ENCODE peak calls at places on chromosomes 5 and 9, in four cellular contexts. H is GM23248, Y is heart right ventricle, Q is left lung. A is an unnamed sample.

GRCh38 chr9:101375546-101375945 is 9.3 kb downstream of the BAAT start:
- DNase-seq in Q (no peak), Y (no peak), H (no peak), A (no peak)

GRCh38 chr5:11130111-11130510 is 369.1 kb upstream of the DAP start:
- DNase-seq in Y (no peak), Q (no peak), H (no peak), A (no peak)

GRCh38 chr9:72586388-72587160 is 65.2 kb downstream of the TMC1 start:
- DNase-seq in Y (no peak), Q (peak; percentile 50), H (peak; percentile 88), A (peak; percentile 24)

GRCh38 chr5:172102913-172103629 is 85.0 kb downstream of the STK10 start:
- DNase-seq in Q (peak; percentile 72), H (peak; percentile 99), Y (peak; percentile 50), A (no peak)

GRCh38 chr5:144880513-144880912 is 709.8 kb downstream of the KCTD16 start:
- DNase-seq in H (no peak), Q (no peak), Y (no peak), A (no peak)

GRCh38 chr5:137995747-137996123 is 37.1 kb downstream of the FAM13B start:
- DNase-seq in H (no peak), Q (no peak), Y (no peak), A (no peak)

GRCh38 chr5:96023518-96023917 is 61.9 kb upstream of the ELL2 start:
- DNase-seq in Q (no peak), H (peak; percentile 78), Y (no peak), A (no peak)

GRCh38 chr9:89919171-89919681 is 314.4 kb downstream of the GADD45G start:
- DNase-seq in Q (no peak), Y (peak; percentile 56), H (no peak), A (peak; percentile 4)

GRCh38 chr9:76756273-76756650 is 8.0 kb upstream of the PCA3 start:
- DNase-seq in Y (no peak), Q (no peak), H (peak; percentile 68), A (no peak)

GRCh38 chr5:134113908-134114875 is at the start of gene TCF7:
- DNase-seq in Q (peak; percentile 76), H (peak; percentile 96), Y (peak; percentile 56), A (peak; percentile 74)

GRCh38 chr5:143434261-143435206 is 31.0 kb upstream of the NR3C1 start:
- DNase-seq in H (no peak), Y (no peak), Q (no peak), A (peak; percentile 28)

GRCh38 chr9:121556580-121556979 is 56.9 kb upstream of the GGTA1 start:
- DNase-seq in H (peak; percentile 96), Y (peak; percentile 53), Q (peak; percentile 61), A (no peak)
- H3K27ac ChIP-seq in H (no peak overlapping the region), Y (peak overlapping the region; percentile 90), Q (no peak overlapping the region), A (no peak overlapping the region)

DNA sequence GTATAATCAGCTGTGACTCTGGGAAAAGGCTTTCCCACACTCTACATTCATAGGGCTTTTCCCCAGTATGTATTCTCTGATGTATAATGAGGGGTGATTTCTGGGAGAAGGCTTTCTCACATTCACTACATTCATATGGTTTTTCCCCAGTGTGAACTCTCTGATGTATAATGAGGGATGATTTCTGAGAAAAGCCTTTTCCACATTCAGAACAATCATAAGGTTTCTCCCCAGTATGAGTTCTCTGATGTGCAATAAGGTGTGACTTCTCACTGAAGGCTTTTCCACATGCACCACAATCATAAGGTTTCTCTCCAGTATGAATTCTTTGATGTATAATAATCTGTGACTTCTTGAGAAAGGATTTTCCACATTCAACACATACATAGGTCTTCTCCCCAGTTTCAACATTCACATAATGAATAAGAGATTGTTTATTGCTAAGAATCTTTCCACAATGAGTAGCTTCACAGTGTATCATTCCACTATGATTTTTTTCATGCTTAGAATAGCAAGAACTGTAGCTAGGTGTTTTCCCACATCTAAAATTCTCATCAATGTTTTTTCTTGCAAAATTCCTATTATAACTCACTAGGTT is 26.7 kb upstream of the ZNF300 start:
- DNase-seq in H (no peak), Q (no peak), Y (no peak), A (no peak)
- H3K9me3 ChIP-seq in H (peaks cover 23% of the 10 kb centered on the region), Q (peaks cover 96% of the 10 kb centered on the region), Y (peaks cover 17% of the 10 kb centered on the region), A (peaks cover 35% of the 10 kb centered on the region)

DNA sequence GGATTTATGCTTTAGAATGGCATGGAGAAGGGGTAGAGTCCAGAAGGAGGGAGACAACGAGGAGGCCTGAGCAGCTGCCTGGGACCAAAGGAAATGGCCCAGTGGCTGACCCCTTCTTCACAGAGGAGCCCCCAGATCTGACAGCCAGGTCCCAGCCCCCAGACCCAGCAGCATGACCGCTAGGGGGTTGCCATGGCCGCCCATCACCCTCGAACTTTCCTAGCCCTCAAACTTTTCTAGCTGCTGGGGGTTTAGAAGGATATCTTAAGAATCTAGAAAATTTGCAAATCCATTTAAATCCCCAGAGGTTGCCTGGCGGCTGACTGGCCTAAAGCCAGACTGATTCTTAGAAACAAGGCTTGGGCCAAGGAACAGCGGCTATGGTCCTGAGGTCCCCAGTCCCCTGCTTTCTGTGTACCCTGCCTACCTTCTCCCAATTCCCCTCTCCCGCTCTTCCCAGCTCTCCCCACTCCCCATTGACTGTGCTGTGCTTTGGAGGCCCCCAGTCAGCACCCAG is 969 bp downstream of the PDGFRB start:
- DNase-seq in Q (no peak), H (peak; percentile 50), Y (no peak), A (no peak)
- H3K4me3 ChIP-seq in Q (peak overlapping the region; percentile 31), H (peak overlapping the region; percentile 96), Y (peak overlapping the region; percentile 36), A (no peak overlapping the region)

GRCh38 chr5:141051526-141051876 is 327 bp downstream of the PCDHB1 start:
- DNase-seq in Y (no peak), Q (no peak), H (no peak), A (no peak)

GRCh38 chr5:141050622-141051525 is at the start of gene PCDHB1:
- DNase-seq in Q (no peak), Y (no peak), H (no peak), A (no peak)
- H3K27ac ChIP-seq in Q (no peak within 1 kb of the TSS), Y (no peak within 1 kb of the TSS), H (no peak within 1 kb of the TSS), A (no peak within 1 kb of the TSS)

GRCh38 chr9:34370335-34370969 is 6.2 kb downstream of the MYORG start:
- DNase-seq in Y (no peak), Q (no peak), H (no peak), A (no peak)
- H3K9me3 ChIP-seq in Y (no peaks in the 10 kb centered on the region), Q (no peaks in the 10 kb centered on the region), H (no peaks in the 10 kb centered on the region), A (no peaks in the 10 kb centered on the region)

GRCh38 chr5:177361418-177362101 is 3.8 kb downstream of the RGS14 start:
- DNase-seq in Q (no peak), Y (no peak), H (no peak), A (no peak)

GRCh38 chr5:177363565-177363964 is 5.8 kb downstream of the RGS14 start:
- DNase-seq in Y (no peak), H (no peak), Q (no peak), A (no peak)

GRCh38 chr5:177364159-177364962 is 6.6 kb downstream of the RGS14 start:
- DNase-seq in Q (no peak), H (peak; percentile 45), Y (no peak), A (no peak)

GRCh38 chr5:177362102-177362868 is 4.6 kb downstream of the RGS14 start:
- DNase-seq in H (no peak), Q (peak; percentile 61), Y (no peak), A (peak; percentile 44)

DNA sequence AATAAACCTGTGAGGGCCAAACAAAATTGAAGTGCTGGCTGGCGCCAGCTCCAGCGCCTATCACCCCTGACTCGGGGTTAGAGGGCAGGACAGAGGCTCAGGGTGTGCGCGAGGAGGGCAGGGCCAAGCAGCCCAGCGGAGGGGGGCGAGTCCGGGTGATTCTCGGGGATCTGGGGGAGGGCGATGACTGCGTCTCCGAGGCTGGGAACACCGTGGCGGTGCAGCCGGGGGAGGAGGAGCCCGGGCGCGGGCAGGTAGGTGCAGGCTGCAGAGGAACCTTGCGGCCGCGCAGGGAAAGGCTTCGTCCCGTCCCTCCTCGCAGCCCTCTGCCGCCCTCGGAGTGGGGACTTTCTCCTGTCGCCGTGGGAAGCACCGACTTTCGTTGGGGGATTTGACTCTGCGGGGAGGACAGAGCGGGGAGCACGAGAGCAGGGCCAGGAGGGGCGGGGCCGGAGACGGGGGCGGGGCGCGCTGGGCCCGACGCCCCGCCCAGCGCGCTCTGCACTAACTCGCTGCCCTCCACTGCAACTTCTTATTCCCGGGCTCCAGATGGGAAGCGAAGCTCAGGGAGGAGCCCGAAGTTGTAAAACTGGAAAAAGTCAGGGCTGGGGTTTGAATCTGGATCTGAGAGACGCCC is 5.3 kb downstream of the RGS14 start:
- DNase-seq in Y (peak; percentile 41), Q (peak; percentile 65), H (peak; percentile 70), A (peak; percentile 73)
- H3K4me3 ChIP-seq in Y (peak overlapping the region; percentile 9), Q (peak overlapping the region; percentile 26), H (peak overlapping the region; percentile 47), A (peak overlapping the region; percentile 47)

GRCh38 chr5:821504-821903 is 29.3 kb downstream of the ZDHHC11 start:
- DNase-seq in Y (no peak), Q (no peak), H (no peak), A (no peak)

GRCh38 chr5:819078-819477 is 31.7 kb downstream of the ZDHHC11 start:
- DNase-seq in Y (no peak), H (no peak), Q (no peak), A (no peak)

GRCh38 chr5:815449-815848 is 30.9 kb upstream of the ZDHHC11B start:
- DNase-seq in Q (no peak), Y (no peak), H (no peak), A (no peak)

GRCh38 chr5:820245-820644 is 30.5 kb downstream of the ZDHHC11 start:
- DNase-seq in Y (no peak), H (no peak), Q (no peak), A (no peak)

DNA sequence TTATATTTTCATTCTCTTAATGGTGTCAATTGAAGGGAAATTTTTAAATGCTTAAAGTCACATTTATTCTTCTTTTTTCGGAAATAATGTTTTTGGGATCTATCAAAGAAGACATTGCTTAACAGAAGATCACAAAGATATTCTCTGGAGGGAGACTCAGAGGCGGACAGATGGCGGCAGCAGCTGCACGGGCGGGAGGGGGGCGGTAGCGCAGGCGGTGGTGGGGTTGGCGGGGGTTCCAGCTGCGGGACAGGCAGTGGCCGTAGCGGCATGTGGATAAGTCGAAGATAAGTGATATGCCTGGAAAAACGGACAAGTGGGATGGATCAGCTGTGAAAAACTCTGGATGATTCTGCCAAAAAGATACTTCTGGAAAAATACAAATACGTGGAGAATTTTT is 31.6 kb upstream of the ZDHHC11B start:
- DNase-seq in H (no peak), Y (no peak), Q (no peak), A (no peak)
- H3K27ac ChIP-seq in H (no peak overlapping the region), Y (no peak overlapping the region), Q (no peak overlapping the region), A (no peak overlapping the region)